ENCODE peak calls at places on chromosomes 2 and 18, in five cellular contexts. J, U, Z, E and M are unnamed samples.

GRCh38 chr18:79367989-79368388 is 27.7 kb upstream of the NFATC1 start:
- DNase-seq in J (no peak), U (no peak), Z (no peak), E (no peak), M (no peak)

GRCh38 chr2:239857591-239857990 is 167.6 kb downstream of the NDUFA10 start:
- DNase-seq in J (no peak), U (no peak), Z (no peak), E (no peak), M (no peak)

GRCh38 chr2:241878007-241878970 is 8.8 kb downstream of the RTP5 start:
- DNase-seq in J (peak), U (peak), Z (peak), E (peak), M (peak)

GRCh38 chr2:61793389-61793836 is 60.4 kb downstream of the FAM161A start:
- DNase-seq in J (peak), U (peak), Z (peak), E (peak), M (peak)

GRCh38 chr2:102770506-102770905 is 8.7 kb downstream of the TMEM182 start:
- DNase-seq in J (no peak), U (no peak), Z (no peak), E (no peak), M (no peak)

GRCh38 chr2:191478754-191479679 is 198.9 kb upstream of the NABP1 start:
- DNase-seq in J (no peak), U (no peak), Z (no peak), E (no peak), M (peak)

GRCh38 chr18:49844903-49845302 is 31.6 kb upstream of the ACAA2 start:
- DNase-seq in J (no peak), U (no peak), Z (no peak), E (no peak), M (no peak)

GRCh38 chr18:5890606-5891360 is 4.5 kb downstream of the TMEM200C start:
- DNase-seq in J (peak), U (no peak), Z (no peak), E (peak), M (peak)

GRCh38 chr2:210954508-210954907 is 398.1 kb downstream of the CPS1 start:
- DNase-seq in J (no peak), U (no peak), Z (no peak), E (no peak), M (no peak)

GRCh38 chr2:105937498-105937897 is 192.8 kb downstream of the NCK2 start:
- DNase-seq in J (no peak), U (no peak), Z (no peak), E (no peak), M (no peak)

GRCh38 chr18:48673456-48674197 is 134.8 kb downstream of the CTIF start:
- DNase-seq in J (no peak), U (no peak), Z (no peak), E (no peak), M (no peak)

GRCh38 chr2:46245869-46246268 is 51.3 kb upstream of the EPAS1 start:
- DNase-seq in J (no peak), U (no peak), Z (no peak), E (peak), M (no peak)

GRCh38 chr2:111972955-111973565 is 74.7 kb downstream of the MERTK start:
- DNase-seq in J (no peak), U (no peak), Z (no peak), E (no peak), M (no peak)

GRCh38 chr2:16665746-16666452 is at the start of gene CYRIA:
- DNase-seq in J (peak), U (no peak), Z (peak), E (peak), M (peak)

GRCh38 chr2:190499976-190500588 is 34.4 kb downstream of the NEMP2 start:
- DNase-seq in J (no peak), U (no peak), Z (no peak), E (no peak), M (no peak)

GRCh38 chr2:46844443-46844842 is 71.2 kb downstream of the MCFD2 start:
- DNase-seq in J (no peak), U (no peak), Z (no peak), E (no peak), M (no peak)

GRCh38 chr2:1226766-1227165 is 186.5 kb upstream of the TPO start:
- DNase-seq in J (no peak), U (no peak), Z (no peak), E (no peak), M (no peak)

GRCh38 chr2:177275671-177276070 is 11.1 kb upstream of the NFE2L2 start:
- DNase-seq in J (no peak), U (no peak), Z (peak), E (no peak), M (no peak)

GRCh38 chr2:211077216-211077764 is 520.9 kb downstream of the CPS1 start:
- DNase-seq in J (no peak), U (no peak), Z (no peak), E (no peak), M (no peak)

GRCh38 chr2:207044380-207044779 is 105.1 kb downstream of the CPO start:
- DNase-seq in J (no peak), U (no peak), Z (no peak), E (no peak), M (no peak)

GRCh38 chr2:97701851-97702465 is 11.4 kb upstream of the ZAP70 start:
- DNase-seq in J (peak), U (no peak), Z (peak), E (no peak), M (no peak)

GRCh38 chr18:56889621-56890020 is 238.5 kb downstream of the WDR7 start:
- DNase-seq in J (no peak), U (no peak), Z (no peak), E (peak), M (no peak)

GRCh38 chr18:76467371-76468190 is 27.5 kb downstream of the ZNF516 start:
- DNase-seq in J (no peak), U (no peak), Z (peak), E (no peak), M (no peak)

GRCh38 chr2:126792993-126793392 is 105.7 kb upstream of the TEX51 start:
- DNase-seq in J (no peak), U (no peak), Z (no peak), E (no peak), M (no peak)

GRCh38 chr2:101018934-101019333 is 16.8 kb downstream of the RPL31 start:
- DNase-seq in J (no peak), U (no peak), Z (no peak), E (no peak), M (no peak)

GRCh38 chr2:23697676-23698075 is 229.2 kb downstream of the ATAD2B start:
- DNase-seq in J (no peak), U (no peak), Z (peak), E (no peak), M (no peak)

GRCh38 chr18:48862678-48863270 is 88.0 kb downstream of the SMAD7 start:
- DNase-seq in J (no peak), U (no peak), Z (no peak), E (no peak), M (no peak)

DNA sequence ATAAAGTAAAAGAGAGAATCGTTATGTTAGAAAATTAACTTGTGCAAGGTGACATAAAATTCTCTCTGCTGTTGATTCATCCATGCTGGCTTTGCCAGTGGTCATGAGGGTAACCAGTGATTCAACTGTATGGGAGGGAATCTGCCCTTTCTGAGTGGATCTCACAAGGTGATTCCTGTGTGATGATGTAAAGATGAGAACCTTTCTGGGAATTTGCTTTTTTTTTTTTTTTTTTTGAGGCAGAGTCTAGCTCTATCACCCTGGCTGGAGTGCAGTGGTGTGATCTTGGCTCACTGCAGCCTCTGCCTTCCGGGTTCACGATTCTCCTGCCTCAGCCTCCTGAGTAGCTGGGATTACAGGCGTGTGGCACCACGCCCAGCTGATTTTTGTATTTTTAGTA is 23.3 kb downstream of the RAB31 start:
- DNase-seq in J (no peak), U (no peak), Z (peak), E (peak), M (no peak)
- H2BK12ac ChIP-seq in J (no peak), U (no peak), Z (no peak), E (no peak), M (no peak)

GRCh38 chr18:3607309-3608098 is 157.5 kb downstream of the TGIF1 start:
- DNase-seq in J (no peak), U (no peak), Z (no peak), E (no peak), M (no peak)
- H2BK12ac ChIP-seq in J (no peak), U (peak), Z (peak), E (peak), M (no peak)

GRCh38 chr2:194539436-194539835 is 1117.6 kb upstream of the SLC39A10 start:
- DNase-seq in J (peak), U (peak), Z (no peak), E (no peak), M (no peak)
- H2BK12ac ChIP-seq in J (no peak), U (no peak), Z (no peak), E (no peak), M (no peak)

DNA sequence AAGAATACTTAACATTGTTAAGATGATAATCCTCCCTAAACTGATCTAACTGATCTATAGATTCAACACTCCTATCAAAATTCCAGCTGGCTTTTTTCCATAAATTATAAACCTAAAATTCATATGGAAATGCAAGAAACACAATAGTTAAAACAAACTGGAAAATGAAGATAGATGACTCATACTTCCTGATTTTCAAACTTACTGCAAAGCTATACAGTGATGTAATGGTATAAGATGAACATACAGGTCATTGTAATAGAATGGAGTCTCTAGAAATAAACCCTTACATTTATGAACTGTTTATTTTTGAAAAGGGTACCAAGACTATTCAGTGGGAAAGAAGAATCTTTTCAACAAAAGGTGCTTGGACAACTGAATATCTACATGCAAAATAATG is 32.3 kb downstream of the UBXN4 start:
- DNase-seq in J (no peak), U (no peak), Z (peak), E (no peak), M (no peak)
- H2BK12ac ChIP-seq in J (no peak), U (no peak), Z (no peak), E (no peak), M (no peak)

GRCh38 chr18:32086866-32087265 is 4.8 kb upstream of the RNF138 start:
- DNase-seq in J (no peak), U (no peak), Z (no peak), E (peak), M (no peak)
- H2BK12ac ChIP-seq in J (no peak), U (no peak), Z (no peak), E (no peak), M (no peak)

GRCh38 chr2:88575630-88576029 is 51.6 kb downstream of the EIF2AK3 start:
- DNase-seq in J (no peak), U (no peak), Z (no peak), E (no peak), M (no peak)

GRCh38 chr2:88580088-88580487 is 47.2 kb downstream of the EIF2AK3 start:
- DNase-seq in J (no peak), U (no peak), Z (no peak), E (no peak), M (no peak)

GRCh38 chr2:88575051-88575450 is 52.2 kb downstream of the EIF2AK3 start:
- DNase-seq in J (no peak), U (no peak), Z (no peak), E (no peak), M (no peak)

DNA sequence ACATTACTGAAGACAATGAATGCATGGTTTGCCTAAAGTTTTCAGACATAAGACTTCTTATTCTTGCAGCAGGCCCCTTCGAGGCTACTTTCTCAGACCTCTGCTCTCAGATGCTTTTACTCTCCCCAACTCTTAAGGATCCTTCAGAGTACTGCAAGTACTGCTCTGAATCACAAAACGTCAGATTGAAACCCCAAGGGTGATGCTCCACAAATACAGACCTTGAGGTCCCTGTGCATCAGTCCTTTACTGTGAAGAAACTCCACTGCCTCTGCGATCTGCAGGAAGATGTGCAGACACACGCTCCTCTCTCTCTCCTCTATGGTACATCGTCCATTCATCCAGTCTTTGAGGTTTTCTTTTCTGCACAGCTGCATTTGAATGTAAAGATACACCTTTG is 52.8 kb downstream of the EIF2AK3 start:
- DNase-seq in J (no peak), U (no peak), Z (no peak), E (no peak), M (no peak)
- H2BK12ac ChIP-seq in J (no peak), U (no peak), Z (no peak), E (no peak), M (no peak)